ENCODE peak calls at places on chromosomes 4 and X, in ten cellular contexts. B is stomach, J is HCT116, P is K562, O is suprapubic skin, Y is HepG2, N is upper lobe of left lung, D is GM23338, Q is GM12878, K is transverse colon. F is an unnamed sample. For H3K4me1, the result is how much of the 10 kb centered on the place peaks cover.

GRCh38 chrX:134172588-134173259 is 64.3 kb upstream of the CCDC160 start:
- DNase-seq in B (peak), O (no peak), D (no peak), Q (no peak), J (no peak), P (no peak), K (peak), Y (no peak), N (no peak), F (no peak)

GRCh38 chrX:100685997-100686305 is 42.0 kb downstream of the SRPX2 start:
- DNase-seq in Y (no peak), K (no peak), Q (no peak), P (no peak), D (no peak), O (no peak), B (no peak), J (no peak), N (no peak), F (no peak)

GRCh38 chrX:9882669-9883446 is 84.3 kb upstream of the CLDN34 start:
- DNase-seq in B (no peak), Y (no peak), N (peak), K (no peak), J (no peak), Q (no peak), O (no peak), P (no peak), D (no peak), F (no peak)

GRCh38 chrX:49276671-49277519 is 7.3 kb downstream of the PPP1R3F start:
- DNase-seq in Q (no peak), O (no peak), P (no peak), J (no peak), B (peak), N (peak), D (no peak), K (no peak), Y (no peak), F (no peak)

GRCh38 chrX:1576201-1577101 is 15.0 kb upstream of the AKAP17A start:
- DNase-seq in O (no peak), P (no peak), Q (no peak), D (no peak), Y (no peak), N (no peak), J (no peak), B (peak), K (no peak), F (no peak)

GRCh38 chr4:8330821-8331566 is 61.4 kb downstream of the HTRA3 start:
- DNase-seq in Y (no peak), Q (no peak), N (no peak), K (peak), P (no peak), D (no peak), J (no peak), B (peak), O (peak), F (no peak)

GRCh38 chrX:24079405-24079804 is 24.6 kb downstream of the EIF2S3 start:
- DNase-seq in D (no peak), O (no peak), N (no peak), K (no peak), P (no peak), J (no peak), Q (no peak), Y (no peak), B (no peak), F (no peak)

GRCh38 chrX:154717824-154718223 is 33.1 kb downstream of the GAB3 start:
- DNase-seq in P (peak), K (peak), O (no peak), Q (no peak), Y (no peak), N (no peak), B (no peak), J (no peak), D (no peak), F (no peak)

GRCh38 chrX:57984620-57985019 is 74.4 kb upstream of the ZXDA start:
- DNase-seq in K (no peak), O (no peak), N (no peak), J (no peak), P (no peak), Q (no peak), Y (no peak), B (no peak), D (no peak), F (no peak)

GRCh38 chr4:65592089-65592488 is 78.2 kb downstream of the EPHA5 start:
- DNase-seq in B (no peak), Y (no peak), P (no peak), D (peak), J (no peak), K (no peak), Q (no peak), N (no peak), O (no peak), F (no peak)

GRCh38 chr4:724131-724530 is 18.5 kb downstream of the PCGF3 start:
- DNase-seq in Q (no peak), O (no peak), N (no peak), P (no peak), D (no peak), B (no peak), K (peak), J (no peak), Y (peak), F (no peak)

GRCh38 chr4:83252782-83253405 is 31.7 kb downstream of the COQ2 start:
- DNase-seq in K (peak), B (peak), O (no peak), N (peak), Y (peak), P (peak), D (peak), J (peak), Q (no peak), F (peak)

GRCh38 chr4:13329963-13330362 is 154.2 kb downstream of the RAB28 start:
- DNase-seq in K (no peak), Y (no peak), J (peak), P (no peak), O (no peak), Q (peak), B (no peak), N (no peak), D (no peak), F (peak)

GRCh38 chr4:184123009-184123408 is 94.7 kb downstream of the ENPP6 start:
- DNase-seq in P (no peak), N (no peak), Q (no peak), D (no peak), B (no peak), K (no peak), Y (no peak), O (no peak), J (no peak), F (no peak)

GRCh38 chr4:151417766-151418376 is 8.9 kb downstream of the FHIP1A start:
- DNase-seq in P (no peak), D (no peak), J (no peak), Q (no peak), N (no peak), O (no peak), K (no peak), B (no peak), Y (no peak), F (no peak)

GRCh38 chr4:80221161-80221560 is 23.9 kb downstream of the PRDM8 start:
- DNase-seq in Q (no peak), O (no peak), K (no peak), B (no peak), P (no peak), D (no peak), Y (no peak), N (no peak), J (no peak), F (no peak)

GRCh38 chrX:39966186-39966585 is 131.6 kb downstream of the BCOR start:
- DNase-seq in N (no peak), K (no peak), B (no peak), O (no peak), Y (no peak), P (no peak), J (no peak), Q (no peak), D (no peak), F (no peak)

GRCh38 chrX:1598021-1598875 is 6.8 kb downstream of the AKAP17A start:
- DNase-seq in Q (no peak), J (no peak), D (no peak), P (no peak), B (peak), Y (no peak), K (no peak), O (peak), N (no peak), F (no peak)

DNA sequence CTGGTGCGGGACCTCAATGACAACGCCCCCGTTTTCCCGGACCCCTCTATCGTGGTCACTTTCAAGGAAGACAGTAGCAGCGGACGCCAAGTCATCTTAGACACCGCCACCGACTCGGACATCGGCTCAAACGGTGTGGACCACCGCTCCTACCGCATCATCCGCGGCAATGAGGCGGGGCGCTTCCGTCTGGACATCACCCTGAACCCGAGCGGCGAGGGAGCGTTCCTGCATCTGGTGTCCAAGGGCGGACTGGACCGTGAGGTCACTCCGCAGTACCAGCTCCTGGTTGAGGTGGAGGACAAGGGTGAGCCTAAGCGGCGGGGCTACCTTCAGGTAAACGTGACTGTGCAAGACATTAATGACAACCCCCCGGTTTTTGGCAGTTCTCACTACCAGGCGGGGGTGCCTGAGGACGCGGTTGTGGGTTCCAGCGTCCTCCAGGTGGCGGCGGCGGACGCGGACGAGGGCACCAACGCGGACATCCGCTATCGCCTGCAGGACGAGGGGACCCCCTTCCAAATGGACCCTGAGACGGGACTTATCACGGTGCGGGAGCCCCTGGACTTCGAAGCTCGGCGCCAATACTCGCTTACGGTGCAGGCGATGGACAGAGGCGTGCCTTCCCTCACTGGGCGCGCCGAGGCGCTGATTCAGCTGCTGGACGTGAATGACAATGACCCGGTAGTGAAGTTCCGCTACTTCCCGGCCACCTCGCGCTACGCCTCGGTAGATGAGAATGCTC is 2.2 kb downstream of the FAT4 start:
- DNase-seq in P (no peak), N (no peak), Q (no peak), B (peak), K (peak), O (peak), Y (no peak), J (no peak), D (peak), F (no peak)
- H3K4me3 ChIP-seq in P (no peak), N (peak), Q (no peak), B (peak), K (peak), O (peak), Y (no peak), J (no peak), D (peak), F (peak)

GRCh38 chrX:53094584-53094908 is 604 bp downstream of the KANTR start:
- DNase-seq in D (no peak), P (no peak), J (no peak), K (no peak), O (no peak), N (no peak), Y (no peak), Q (no peak), B (no peak), F (no peak)
- TF ChIP-seq POLR2AphosphoS5 in D (no peak), P (no peak), J (no peak), K (no peak), O (no peak), N (no peak), Y (no peak), Q (no peak), B (no peak), F (no peak)

GRCh38 chr4:3245676-3246075 is 3.3 kb upstream of the MSANTD1 start:
- DNase-seq in K (no peak), B (no peak), P (no peak), Q (no peak), O (no peak), J (no peak), N (no peak), Y (no peak), D (no peak), F (no peak)

GRCh38 chr4:3246458-3247398 is 2.2 kb upstream of the MSANTD1 start:
- DNase-seq in Q (no peak), O (no peak), B (no peak), D (no peak), K (no peak), Y (no peak), P (no peak), J (no peak), N (no peak), F (no peak)

GRCh38 chr4:3243066-3243775 is 5.7 kb upstream of the MSANTD1 start:
- DNase-seq in D (peak), Q (no peak), Y (no peak), N (no peak), P (peak), K (no peak), B (no peak), O (no peak), J (no peak), F (no peak)

GRCh38 chr4:3244002-3244401 is 5.0 kb upstream of the MSANTD1 start:
- DNase-seq in J (no peak), O (no peak), N (no peak), Q (no peak), K (no peak), B (no peak), Y (no peak), D (no peak), P (no peak), F (no peak)

GRCh38 chr4:3244747-3245146 is 4.2 kb upstream of the MSANTD1 start:
- DNase-seq in J (no peak), P (peak), O (no peak), N (no peak), K (no peak), Y (no peak), D (no peak), Q (no peak), B (no peak), F (no peak)
- H3K4me1 ChIP-seq in J (under half), P (under half), O (under half), N (under half), K (under half), Y (under half), D (under half), Q (under half), B (under half), F (under half)

GRCh38 chrX:115232933-115233496 is 881 bp downstream of the LRCH2 start:
- DNase-seq in K (no peak), O (no peak), Y (no peak), D (no peak), J (no peak), N (no peak), B (no peak), P (no peak), Q (no peak), F (no peak)
- H3K4me3 ChIP-seq in K (peak), O (peak), Y (no peak), D (peak), J (no peak), N (no peak), B (peak), P (no peak), Q (no peak), F (peak)

GRCh38 chr4:128856246-128856645 is 46.7 kb downstream of the JADE1 start:
- DNase-seq in P (no peak), B (no peak), D (no peak), Y (no peak), Q (no peak), J (no peak), K (no peak), N (no peak), O (no peak), F (no peak)

GRCh38 chr4:128858875-128859696 is 49.6 kb downstream of the JADE1 start:
- DNase-seq in B (no peak), J (no peak), K (no peak), O (no peak), N (no peak), P (no peak), Y (no peak), Q (no peak), D (no peak), F (no peak)

GRCh38 chr4:128853741-128854140 is 44.2 kb downstream of the JADE1 start:
- DNase-seq in P (no peak), Y (no peak), N (no peak), O (no peak), Q (no peak), D (no peak), J (no peak), B (no peak), K (no peak), F (no peak)

GRCh38 chr4:128854433-128854832 is 44.9 kb downstream of the JADE1 start:
- DNase-seq in O (no peak), J (no peak), B (no peak), N (no peak), Q (no peak), Y (no peak), K (no peak), P (no peak), D (no peak), F (no peak)

GRCh38 chr4:128855656-128856055 is 46.2 kb downstream of the JADE1 start:
- DNase-seq in D (no peak), B (no peak), O (no peak), Q (no peak), N (no peak), J (no peak), Y (no peak), P (no peak), K (no peak), F (no peak)
- TF ChIP-seq POLR2AphosphoS5 in D (no peak), B (no peak), O (no peak), Q (no peak), N (no peak), J (no peak), Y (no peak), P (no peak), K (no peak), F (no peak)